ENCODE peak calls at places on chromosomes 1 and 21, in six cellular contexts. O is uterus, Q is testis, V is lower lobe of right lung, F is MM.1S, N is IMR-90. S is an unnamed sample.

GRCh38 chr1:230067441-230067870 is 418 bp downstream of the GALNT2 start:
- DNase-seq in O (peak; percentile 40), Q (peak; percentile 44), V (peak; percentile 57), F (peak; percentile 28), N (no peak), S (peak; percentile 43)

GRCh38 chr1:214476958-214477870 is 74.2 kb downstream of the PTPN14 start:
- DNase-seq in O (no peak), Q (no peak), V (no peak), F (no peak), N (peak; percentile 95), S (no peak)

GRCh38 chr1:155932487-155932886 is 1.7 kb downstream of the KHDC4 start:
- DNase-seq in O (no peak), Q (no peak), V (no peak), F (no peak), N (no peak), S (no peak)

GRCh38 chr1:32063261-32063681 is 9.5 kb upstream of the TMEM39B start:
- DNase-seq in O (no peak), Q (no peak), V (no peak), F (peak; percentile 41), N (peak; percentile 76), S (peak; percentile 59)

GRCh38 chr1:112706505-112707216 is at the start of gene RHOC:
- DNase-seq in O (peak; percentile 74), Q (peak; percentile 75), V (peak; percentile 82), F (peak; percentile 49), N (peak; percentile 56), S (peak; percentile 77)

GRCh38 chr21:37467082-37467481 is 100.5 kb downstream of the DYRK1A start:
- DNase-seq in O (no peak), Q (no peak), V (no peak), F (no peak), N (no peak), S (no peak)

GRCh38 chr1:164699815-164700491 is 141.0 kb downstream of the PBX1 start:
- DNase-seq in O (no peak), Q (no peak), V (no peak), F (no peak), N (no peak), S (no peak)

GRCh38 chr1:156961709-156962108 is 41.3 kb downstream of the LRRC71 start:
- DNase-seq in O (no peak), Q (no peak), V (no peak), F (peak; percentile 47), N (no peak), S (no peak)

GRCh38 chr1:231619257-231619634 is 7.3 kb upstream of the DISC1 start:
- DNase-seq in O (no peak), Q (no peak), V (no peak), F (no peak), N (no peak), S (no peak)

GRCh38 chr1:71312545-71312944 is 231.7 kb upstream of the ZRANB2 start:
- DNase-seq in O (no peak), Q (no peak), V (no peak), F (peak; percentile 34), N (no peak), S (no peak)

GRCh38 chr1:23097316-23097715 is 71.3 kb downstream of the LUZP1 start:
- DNase-seq in O (no peak), Q (no peak), V (no peak), F (no peak), N (peak; percentile 21), S (no peak)

GRCh38 chr1:36693116-36693515 is 210.4 kb upstream of the CSF3R start:
- DNase-seq in O (no peak), Q (no peak), V (no peak), F (no peak), N (no peak), S (no peak)

GRCh38 chr1:40630488-40631223 is 34.8 kb downstream of the RIMS3 start:
- DNase-seq in O (no peak), Q (peak; percentile 54), V (no peak), F (peak; percentile 55), N (peak; percentile 19), S (peak; percentile 9)

GRCh38 chr1:18057643-18058042 is 50.0 kb upstream of the IGSF21 start:
- DNase-seq in O (no peak), Q (no peak), V (no peak), F (no peak), N (no peak), S (no peak)

GRCh38 chr1:232925421-232926202 is 24.8 kb upstream of the NTPCR start:
- DNase-seq in O (no peak), Q (no peak), V (no peak), F (no peak), N (no peak), S (no peak)

GRCh38 chr21:36437745-36438128 is 42.2 kb downstream of the CLDN14 start:
- DNase-seq in O (peak; percentile 23), Q (peak; percentile 69), V (no peak), F (no peak), N (peak; percentile 97), S (no peak)

GRCh38 chr1:162663589-162664030 is 31.3 kb downstream of the DDR2 start:
- DNase-seq in O (peak; percentile 59), Q (peak; percentile 25), V (no peak), F (no peak), N (peak; percentile 70), S (no peak)

GRCh38 chr1:25519624-25520023 is 23.8 kb upstream of the LDLRAP1 start:
- DNase-seq in O (no peak), Q (no peak), V (no peak), F (no peak), N (peak; percentile 84), S (no peak)

GRCh38 chr1:115641762-115642167 is at the start of gene VANGL1:
- DNase-seq in O (peak; percentile 63), Q (peak; percentile 71), V (peak; percentile 78), F (peak; percentile 56), N (peak; percentile 49), S (peak; percentile 63)

GRCh38 chr1:162391790-162392563 is 10.4 kb downstream of the C1orf226 start:
- DNase-seq in O (no peak), Q (peak; percentile 36), V (no peak), F (peak; percentile 71), N (peak; percentile 58), S (peak; percentile 74)

GRCh38 chr1:220726634-220727033 is 21.5 kb upstream of the MTARC2 start:
- DNase-seq in O (no peak), Q (no peak), V (no peak), F (no peak), N (no peak), S (no peak)

GRCh38 chr21:25127007-25127406 is 480.3 kb downstream of the MRPL39 start:
- DNase-seq in O (no peak), Q (no peak), V (no peak), F (no peak), N (no peak), S (no peak)

GRCh38 chr1:22123071-22123390 is 19.9 kb downstream of the WNT4 start:
- DNase-seq in O (no peak), Q (no peak), V (no peak), F (no peak), N (no peak), S (no peak)

GRCh38 chr1:54384471-54384870 is 21.7 kb downstream of the SSBP3 start:
- DNase-seq in O (no peak), Q (no peak), V (no peak), F (no peak), N (no peak), S (no peak)
- H3K4me1 ChIP-seq in O (peaks cover 17% of the 10 kb centered on the region), Q (peaks cover 47% of the 10 kb centered on the region), V (peaks cover 32% of the 10 kb centered on the region), F (no peaks in the 10 kb centered on the region), N (peaks cover 24% of the 10 kb centered on the region), S (peaks cover 17% of the 10 kb centered on the region)

DNA sequence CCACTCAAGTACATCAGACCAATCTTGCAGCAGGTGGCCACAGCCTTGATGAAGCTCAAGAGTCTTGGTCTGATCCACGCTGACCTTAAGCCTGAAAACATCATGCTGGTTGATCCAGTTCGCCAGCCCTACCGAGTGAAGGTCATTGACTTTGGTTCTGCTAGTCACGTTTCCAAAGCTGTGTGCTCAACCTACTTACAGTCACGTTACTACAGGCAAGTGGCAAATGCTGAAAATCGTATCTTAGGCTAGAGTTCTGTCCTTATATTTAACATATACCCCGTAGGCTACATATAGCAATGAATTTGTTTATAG is 12.1 kb downstream of the HIPK1 start:
- DNase-seq in O (no peak), Q (no peak), V (no peak), F (peak; percentile 49), N (no peak), S (no peak)
- H3K27ac ChIP-seq in O (no peak overlapping the region), Q (no peak overlapping the region), V (no peak overlapping the region), F (peak overlapping the region; percentile 99), N (no peak overlapping the region), S (no peak overlapping the region)

GRCh38 chr1:72498393-72498792 is 216.1 kb upstream of the NEGR1 start:
- DNase-seq in O (no peak), Q (no peak), V (no peak), F (no peak), N (no peak), S (no peak)
- H3K36me3 ChIP-seq in O (no peaks in the 10 kb centered on the region), Q (no peaks in the 10 kb centered on the region), V (no peaks in the 10 kb centered on the region), F (no peaks in the 10 kb centered on the region), N (no peaks in the 10 kb centered on the region), S (no peaks in the 10 kb centered on the region)

DNA sequence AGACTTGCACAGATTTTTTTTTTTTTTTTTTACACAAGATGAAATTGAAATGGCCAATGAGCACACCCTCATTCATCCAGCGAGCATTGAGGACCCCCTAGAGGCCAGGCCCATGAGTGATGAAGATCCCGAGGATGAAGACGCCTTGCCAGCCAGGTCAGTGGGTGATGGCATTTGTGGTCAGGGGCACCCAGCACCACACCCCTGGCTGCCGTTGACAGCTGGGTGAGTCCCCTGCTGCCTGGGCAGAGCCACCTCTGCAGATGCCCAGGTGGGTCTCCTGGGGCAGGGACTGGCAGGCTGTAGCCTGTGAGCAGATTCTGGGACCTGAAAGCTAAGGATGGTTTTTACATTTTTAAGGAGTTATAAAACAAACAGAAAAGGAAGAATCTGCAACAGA is 60.3 kb downstream of the ADARB1 start:
- DNase-seq in O (no peak), Q (no peak), V (no peak), F (no peak), N (no peak), S (no peak)
- H3K4me1 ChIP-seq in O (peaks cover 9% of the 10 kb centered on the region), Q (peaks cover 7% of the 10 kb centered on the region), V (peaks cover 44% of the 10 kb centered on the region), F (no peaks in the 10 kb centered on the region), N (peaks cover 33% of the 10 kb centered on the region), S (peaks cover 6% of the 10 kb centered on the region)

GRCh38 chr1:58727363-58727762 is 27.5 kb upstream of the MYSM1 start:
- DNase-seq in O (no peak), Q (no peak), V (no peak), F (no peak), N (peak; percentile 89), S (no peak)
- H3K27ac ChIP-seq in O (no peak overlapping the region), Q (no peak overlapping the region), V (no peak overlapping the region), F (peak overlapping the region; percentile 41), N (no peak overlapping the region), S (no peak overlapping the region)

GRCh38 chr1:20978413-20978812 is 191.3 kb upstream of the HP1BP3 start:
- DNase-seq in O (no peak), Q (no peak), V (no peak), F (no peak), N (no peak), S (no peak)
- H3K36me3 ChIP-seq in O (no peaks in the 10 kb centered on the region), Q (no peaks in the 10 kb centered on the region), V (peaks cover 6% of the 10 kb centered on the region), F (no peaks in the 10 kb centered on the region), N (no peaks in the 10 kb centered on the region), S (no peaks in the 10 kb centered on the region)